ENCODE peak calls at places on chromosomes 4 and X, in five cellular contexts. P is body of pancreas, A is NB4, Y is transverse colon, B is cardiac muscle cell. J is an unnamed sample.

GRCh38 chrX:112687189-112687691 is 7.5 kb upstream of the LHFPL1 start:
- DNase-seq in P (no peak), B (no peak), A (no peak), Y (no peak), J (no peak)

GRCh38 chrX:138157850-138158249 is 553.7 kb downstream of the FGF13 start:
- DNase-seq in Y (no peak), B (no peak), P (no peak), A (no peak), J (no peak)

GRCh38 chr4:189113389-189113888 is 827.2 kb upstream of the FRG1 start:
- DNase-seq in B (no peak), P (no peak), Y (no peak), A (no peak), J (no peak)

GRCh38 chrX:24169211-24169610 is 19.7 kb downstream of the ZFX start:
- DNase-seq in A (peak), B (no peak), P (no peak), Y (no peak), J (no peak)

GRCh38 chr4:110622841-110623709 is at the start of gene PITX2:
- DNase-seq in B (peak), A (no peak), Y (peak), P (peak), J (peak)

GRCh38 chr4:24768604-24769003 is 26.8 kb upstream of the SOD3 start:
- DNase-seq in B (no peak), Y (no peak), A (peak), P (no peak), J (no peak)

GRCh38 chr4:4755306-4755705 is 104.2 kb upstream of the MSX1 start:
- DNase-seq in A (peak), B (no peak), Y (no peak), P (no peak), J (no peak)

GRCh38 chr4:37890501-37891220 is at the start of gene TBC1D1:
- DNase-seq in A (peak), Y (peak), P (peak), B (peak), J (no peak)

GRCh38 chr4:1895489-1895888 is 24.3 kb downstream of the NSD2 start:
- DNase-seq in B (no peak), Y (no peak), P (no peak), A (no peak), J (no peak)

DNA sequence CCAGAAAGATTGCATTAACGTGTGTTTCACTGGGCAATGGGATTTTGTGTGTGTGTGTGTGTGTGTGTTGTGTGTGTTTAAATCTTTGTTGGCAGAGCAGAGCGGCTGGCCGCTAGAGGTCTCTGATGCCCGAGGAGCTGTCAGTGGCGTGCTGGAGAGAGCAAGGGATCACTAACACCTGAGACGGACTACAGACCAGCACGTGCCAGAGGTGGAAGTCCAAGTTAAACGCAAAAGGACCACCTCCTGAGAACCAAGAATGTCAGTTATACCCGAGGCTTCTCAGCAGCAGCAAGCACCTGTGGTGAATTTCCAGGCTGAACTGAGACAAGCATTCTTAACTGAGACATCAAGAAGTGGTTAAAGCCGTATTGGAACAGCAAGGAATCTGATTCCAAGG is 9.0 kb upstream of the SLC25A14 start:
- DNase-seq in B (peak), P (peak), A (peak), Y (peak), J (no peak)
- TF ChIP-seq CTCF in B (peak), P (peak), A (peak), Y (peak), J (peak)

DNA sequence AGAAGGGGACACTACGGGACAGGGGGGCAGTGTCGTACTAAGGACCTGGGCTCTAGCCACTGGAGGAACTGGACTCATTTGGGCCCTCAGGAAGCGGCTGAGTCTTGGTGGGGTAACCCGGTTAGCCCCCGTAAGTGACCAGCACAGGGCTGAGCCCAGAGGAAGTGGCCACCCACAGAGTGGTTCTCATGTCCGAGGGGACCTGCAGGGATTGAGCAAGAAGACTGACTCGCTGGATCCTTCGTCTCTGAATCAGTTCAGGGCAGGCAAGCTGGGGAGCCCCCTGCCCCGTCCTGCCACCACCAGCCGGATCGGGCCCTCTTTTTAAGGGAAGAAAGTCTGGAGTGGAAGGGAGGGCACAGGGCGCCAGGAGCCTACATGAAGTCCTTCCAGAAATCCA is 719 bp upstream of the BGN start:
- DNase-seq in Y (no peak), B (no peak), P (no peak), A (no peak), J (no peak)
- H3K4me3 ChIP-seq in Y (no peak), B (no peak), P (no peak), A (no peak), J (no peak)

DNA sequence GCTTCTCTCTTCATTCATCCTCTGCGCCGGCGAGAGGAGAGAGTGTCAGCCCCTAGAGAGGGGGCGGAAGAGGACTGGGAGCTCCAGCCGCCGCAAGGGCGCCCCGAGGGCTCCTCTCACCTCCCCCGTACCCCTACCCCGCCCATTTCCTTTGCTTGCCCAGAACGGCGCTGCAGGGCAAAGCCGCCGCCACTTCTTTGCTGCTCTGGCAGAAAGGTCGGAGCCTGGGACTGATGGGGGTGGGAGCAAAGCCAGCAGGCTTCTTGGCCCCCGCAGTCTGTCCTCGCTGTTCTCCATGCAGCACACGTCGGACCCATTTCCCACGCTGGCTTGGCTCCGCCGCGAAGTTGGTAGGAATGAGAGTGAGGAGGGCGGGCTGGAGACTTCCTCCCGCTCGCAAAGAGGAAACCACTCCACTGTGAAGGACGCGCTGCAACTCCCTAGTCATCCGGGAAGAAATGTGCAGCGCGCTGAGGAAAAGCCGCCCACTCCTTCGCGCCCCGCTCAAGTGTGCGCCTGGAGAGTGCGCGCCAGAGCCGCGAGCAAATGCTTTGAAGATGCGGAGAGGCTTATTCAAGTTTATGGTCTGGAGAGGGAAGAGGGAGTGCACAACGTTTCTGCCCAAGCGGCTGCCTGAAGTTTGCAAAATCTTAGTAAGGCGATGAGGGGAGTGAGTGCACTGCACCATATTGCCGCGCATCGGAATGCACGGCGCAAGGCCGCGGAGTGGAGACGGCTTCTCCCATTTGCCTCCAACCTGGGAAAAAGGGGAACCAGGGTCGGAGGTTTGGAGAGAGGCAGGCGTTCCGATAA is 2.8 kb upstream of the PCDH7 start:
- DNase-seq in B (peak), P (no peak), A (peak), Y (peak), J (no peak)
- TF ChIP-seq CTCF in B (no peak), P (no peak), A (no peak), Y (no peak), J (no peak)

GRCh38 chrX:56462389-56462788 is 101.0 kb upstream of the UBQLN2 start:
- DNase-seq in P (no peak), Y (no peak), B (no peak), A (no peak), J (no peak)
- H3K4me3 ChIP-seq in P (no peak), Y (no peak), B (no peak), A (no peak), J (no peak)

DNA sequence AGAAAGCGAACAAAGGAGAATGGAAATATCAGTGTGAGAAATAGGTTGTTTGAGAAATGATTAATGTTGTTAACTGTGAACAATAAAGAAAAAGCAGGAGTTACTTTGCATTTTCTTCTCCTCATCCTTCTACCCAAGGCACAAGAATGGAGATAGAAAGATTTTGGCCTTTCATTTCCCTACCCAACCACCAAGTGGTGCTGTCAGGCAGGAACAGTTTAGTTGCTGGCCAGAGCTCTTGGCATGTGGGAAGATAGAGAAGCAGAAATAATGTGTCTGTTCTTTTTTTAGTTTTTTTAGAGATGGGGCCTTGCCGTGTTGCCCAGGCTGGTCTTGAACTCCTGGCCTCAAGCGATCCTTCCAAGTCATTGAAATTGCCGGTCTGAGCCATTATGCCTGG is 12.8 kb downstream of the HOPX start:
- DNase-seq in A (no peak), P (no peak), Y (peak), B (peak), J (no peak)
- TF ChIP-seq CTCF in A (peak), P (no peak), Y (peak), B (peak), J (no peak)

GRCh38 chrX:55452825-55453124 is 848 bp downstream of the MAGEH1 start:
- DNase-seq in A (peak), Y (no peak), P (no peak), B (no peak), J (no peak)

GRCh38 chrX:55450259-55450658 is 1.7 kb upstream of the MAGEH1 start:
- DNase-seq in B (peak), A (peak), Y (no peak), P (no peak), J (no peak)

GRCh38 chrX:55451990-55452824 is at the start of gene MAGEH1:
- DNase-seq in A (peak), Y (peak), P (peak), B (peak), J (peak)

GRCh38 chrX:55451626-55451989 is 319 bp upstream of the MAGEH1 start:
- DNase-seq in A (no peak), Y (no peak), P (no peak), B (no peak), J (no peak)

DNA sequence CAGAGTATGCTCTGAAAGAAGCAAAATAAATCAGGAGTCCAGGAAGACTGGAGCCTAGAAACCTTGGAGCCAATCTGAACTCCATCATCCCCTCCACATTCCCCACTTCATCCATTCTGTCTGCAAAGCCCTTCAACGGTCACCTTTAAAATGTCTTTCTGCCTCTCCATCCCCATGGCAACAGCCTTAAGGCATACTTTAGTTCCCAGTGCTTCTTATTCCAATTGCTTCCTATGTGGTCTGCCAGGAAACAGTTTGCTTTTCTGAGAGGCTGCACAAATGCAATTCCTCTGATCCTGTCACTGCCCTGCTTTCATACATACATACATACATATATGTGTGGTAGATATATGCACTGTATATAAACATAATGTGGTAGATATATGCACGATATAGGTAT is 802 bp upstream of the MAGEH1 start:
- DNase-seq in P (no peak), A (no peak), Y (no peak), B (peak), J (no peak)
- H3K4me3 ChIP-seq in P (no peak), A (no peak), Y (peak), B (no peak), J (no peak)

GRCh38 chr4:127357765-127358164 is 275.0 kb upstream of the INTU start:
- DNase-seq in B (no peak), A (no peak), Y (no peak), P (no peak), J (no peak)

GRCh38 chr4:127355738-127356137 is 277.0 kb upstream of the INTU start:
- DNase-seq in B (no peak), Y (no peak), A (no peak), P (no peak), J (no peak)

GRCh38 chr4:127352220-127352619 is 280.5 kb upstream of the INTU start:
- DNase-seq in P (no peak), Y (no peak), A (peak), B (no peak), J (no peak)
- TF ChIP-seq CTCF in P (no peak), Y (no peak), A (no peak), B (no peak), J (no peak)

DNA sequence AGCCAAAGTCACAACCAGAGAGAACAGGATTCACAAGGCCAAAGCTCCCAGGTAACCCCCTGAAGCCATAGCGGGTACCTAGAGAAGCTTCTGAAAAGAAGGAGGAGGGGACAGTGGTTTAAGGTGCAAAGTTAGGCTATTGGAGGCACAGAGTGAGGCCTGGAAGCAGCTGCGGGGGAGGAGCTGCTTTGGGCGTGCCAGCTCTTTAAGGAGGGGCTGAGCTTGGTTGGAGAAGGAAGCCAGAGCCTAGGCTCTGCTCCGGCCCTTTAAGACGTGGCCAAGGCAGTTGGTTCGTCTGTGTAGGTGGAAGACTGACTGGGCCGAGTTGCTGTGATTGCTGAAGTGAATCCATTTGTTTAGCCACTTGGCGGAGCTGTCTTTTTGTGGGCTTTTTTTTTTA is 1.5 kb downstream of the KLF8 start:
- DNase-seq in B (peak), Y (peak), A (no peak), P (peak), J (peak)
- H3K4me3 ChIP-seq in B (peak), Y (peak), A (no peak), P (no peak), J (no peak)